ENCODE peak calls at places on chromosomes 7 and 10, in six cellular contexts. B is left lung; X is suprapubic skin; F is naive thymus-derived CD4-positive, alpha-beta T cell; H is lower lobe of right lung; J is HCT116. U is an unnamed sample. For H3K27me3, H3K4me1 and H3K36me3, the result is how much of the 10 kb centered on the place peaks cover.

GRCh38 chr10:99533496-99534455 is 1.0 kb downstream of the NKX2-3 start:
- DNase-seq in H (no peak), J (no peak), B (no peak), X (no peak), F (no peak), U (no peak)

GRCh38 chr10:110059965-110060364 is 52.2 kb downstream of the ADD3 start:
- DNase-seq in J (no peak), F (no peak), X (no peak), H (no peak), B (no peak), U (no peak)

GRCh38 chr7:84237533-84238173 is 43.1 kb upstream of the SEMA3A start:
- DNase-seq in B (no peak), F (no peak), X (no peak), H (no peak), J (peak), U (no peak)

GRCh38 chr7:155951554-155952158 is 139.4 kb upstream of the SHH start:
- DNase-seq in H (no peak), J (peak), X (no peak), B (no peak), F (no peak), U (no peak)

GRCh38 chr10:97407211-97407951 is 6.2 kb upstream of the RRP12 start:
- DNase-seq in B (no peak), X (no peak), H (peak), J (peak), F (peak), U (no peak)

GRCh38 chr7:867001-867405 is 9.4 kb upstream of the GET4 start:
- DNase-seq in H (no peak), F (no peak), X (no peak), J (no peak), B (no peak), U (peak)

GRCh38 chr10:130000918-130001317 is 36.8 kb upstream of the EBF3 start:
- DNase-seq in F (no peak), X (peak), J (no peak), H (no peak), B (no peak), U (no peak)

GRCh38 chr10:100362570-100363496 is 15.8 kb downstream of the SCD start:
- DNase-seq in X (no peak), H (no peak), B (no peak), J (no peak), F (no peak), U (no peak)

GRCh38 chr7:74027683-74028320 is at the start of gene ELN:
- DNase-seq in H (peak), J (no peak), F (no peak), X (peak), B (peak), U (peak)

GRCh38 chr10:128684215-128684614 is 558.0 kb upstream of the MKI67 start:
- DNase-seq in J (no peak), X (no peak), H (no peak), B (no peak), F (no peak), U (no peak)

GRCh38 chr10:4241724-4242345 is 456.8 kb upstream of the KLF6 start:
- DNase-seq in J (no peak), H (no peak), X (no peak), F (no peak), B (no peak), U (no peak)

GRCh38 chr7:1046722-1047679 is 2.7 kb downstream of the GPR146 start:
- DNase-seq in F (no peak), B (no peak), X (no peak), J (no peak), H (peak), U (no peak)

GRCh38 chr10:118958984-118959916 is 70.3 kb upstream of the NANOS1 start:
- DNase-seq in J (no peak), H (peak), B (peak), F (no peak), X (peak), U (peak)

GRCh38 chr7:113561446-113561845 is 357.4 kb downstream of the PPP1R3A start:
- DNase-seq in F (no peak), B (no peak), H (no peak), J (no peak), X (no peak), U (no peak)

GRCh38 chr10:63628526-63629362 is 107.5 kb downstream of the REEP3 start:
- DNase-seq in X (no peak), F (no peak), J (peak), H (peak), B (peak), U (peak)

GRCh38 chr7:18866359-18867036 is 250.9 kb downstream of the TWIST1 start:
- DNase-seq in J (peak), B (peak), X (peak), H (no peak), F (peak), U (no peak)

GRCh38 chr10:52314007-52314821 is at the start of gene DKK1:
- DNase-seq in J (peak), H (peak), F (peak), B (peak), X (peak), U (peak)

GRCh38 chr7:55191926-55192692 is 173.0 kb upstream of the LANCL2 start:
- DNase-seq in B (no peak), H (no peak), X (no peak), J (no peak), F (peak), U (no peak)

GRCh38 chr7:84847790-84848189 is 339.1 kb downstream of the SEMA3D start:
- DNase-seq in F (no peak), J (no peak), H (no peak), X (no peak), B (no peak), U (no peak)

GRCh38 chr10:114755537-114755936 is 66.0 kb upstream of the FHIP2A start:
- DNase-seq in B (no peak), J (no peak), X (no peak), H (no peak), F (no peak), U (no peak)

GRCh38 chr10:101774589-101775272 is 1.2 kb downstream of the FGF8 start:
- DNase-seq in B (no peak), X (peak), J (no peak), H (no peak), F (no peak), U (no peak)

GRCh38 chr10:101771380-101771779 is 4.5 kb downstream of the FGF8 start:
- DNase-seq in B (no peak), J (no peak), F (no peak), X (peak), H (no peak), U (no peak)

GRCh38 chr10:101773923-101774588 is 1.9 kb downstream of the FGF8 start:
- DNase-seq in X (peak), F (no peak), J (no peak), H (no peak), B (no peak), U (no peak)

GRCh38 chr10:101772017-101772894 is 3.7 kb downstream of the FGF8 start:
- DNase-seq in X (peak), J (no peak), F (no peak), H (no peak), B (no peak), U (no peak)

DNA sequence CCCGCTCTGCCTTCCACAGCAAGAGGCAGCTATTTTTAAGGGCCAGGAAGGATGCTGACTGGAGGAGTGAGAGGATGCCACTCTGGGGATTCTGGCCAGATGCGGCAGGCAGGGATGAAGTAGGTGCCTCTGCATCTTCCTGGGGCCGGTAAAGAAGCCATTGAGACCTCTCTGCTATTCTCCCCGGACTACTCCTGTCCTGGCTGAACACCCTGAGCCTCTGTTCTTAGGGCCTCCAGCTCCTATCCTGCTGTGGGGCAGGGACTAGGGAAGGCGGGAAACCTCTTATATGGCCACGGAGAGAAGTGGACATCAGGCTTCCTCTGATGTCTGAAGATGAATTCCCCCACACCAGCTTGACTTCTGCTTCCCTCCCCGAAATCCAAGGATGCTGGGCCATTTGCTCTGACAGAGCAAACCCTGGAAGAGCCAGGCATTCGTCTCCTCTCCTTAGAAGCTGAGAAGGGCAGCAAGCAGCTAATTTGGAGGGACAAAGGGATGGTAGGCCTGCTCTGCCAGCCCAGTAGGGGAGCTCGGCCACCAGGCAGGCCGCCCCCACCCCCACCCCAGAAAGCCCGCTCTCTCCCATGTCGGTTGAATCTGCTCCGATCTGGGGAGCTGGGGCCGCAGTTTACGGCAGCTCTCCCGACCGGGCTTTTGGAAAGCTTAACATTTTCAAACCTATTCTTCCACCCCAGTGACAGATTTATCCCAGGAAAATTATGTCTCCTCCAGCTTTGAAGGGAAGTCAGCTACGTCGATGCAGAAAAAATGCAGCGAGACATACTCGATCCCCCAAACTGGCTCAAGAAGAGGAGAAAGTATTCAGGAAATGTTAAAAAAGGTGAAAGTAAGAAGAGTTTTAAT is 2.8 kb downstream of the FGF8 start:
- DNase-seq in B (no peak), H (no peak), X (peak), F (no peak), J (no peak), U (no peak)
- H3K27me3 ChIP-seq in B (half or more), H (half or more), X (half or more), F (under half), J (under half), U (under half)

GRCh38 chr7:71784180-71784579 is 628.0 kb downstream of the CALN1 start:
- DNase-seq in B (no peak), X (no peak), F (no peak), H (no peak), J (no peak), U (no peak)

GRCh38 chr7:71785216-71785615 is 626.9 kb downstream of the CALN1 start:
- DNase-seq in H (no peak), F (no peak), B (no peak), X (no peak), J (no peak), U (no peak)

GRCh38 chr7:71780282-71780681 is 631.9 kb downstream of the CALN1 start:
- DNase-seq in B (no peak), J (no peak), H (no peak), X (no peak), F (no peak), U (no peak)

GRCh38 chr7:71784781-71785180 is 627.4 kb downstream of the CALN1 start:
- DNase-seq in J (no peak), X (no peak), H (no peak), B (no peak), F (no peak), U (no peak)

DNA sequence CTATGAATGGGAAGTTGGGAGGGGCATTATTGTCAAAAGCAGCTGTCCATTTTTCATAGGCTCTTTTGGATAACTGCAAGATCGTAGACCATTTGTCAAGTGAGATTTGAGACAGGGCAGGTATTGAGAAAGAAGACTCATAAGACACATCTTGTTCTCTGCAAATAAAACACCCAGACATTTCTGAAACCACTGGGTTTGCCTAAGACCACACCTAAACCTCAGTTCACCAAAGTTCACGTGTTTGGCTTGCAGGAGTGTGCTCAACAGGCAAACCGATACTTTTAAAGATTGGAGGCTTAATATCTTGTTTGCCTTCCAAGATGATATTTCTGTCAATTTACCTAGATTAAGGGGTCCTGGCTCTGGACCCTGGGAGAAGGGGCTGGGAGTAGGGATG is 628.4 kb downstream of the CALN1 start:
- DNase-seq in X (no peak), J (no peak), F (no peak), B (no peak), H (no peak), U (no peak)
- H3K4me1 ChIP-seq in X (under half), J (under half), F (under half), B (under half), H (under half), U (under half)

DNA sequence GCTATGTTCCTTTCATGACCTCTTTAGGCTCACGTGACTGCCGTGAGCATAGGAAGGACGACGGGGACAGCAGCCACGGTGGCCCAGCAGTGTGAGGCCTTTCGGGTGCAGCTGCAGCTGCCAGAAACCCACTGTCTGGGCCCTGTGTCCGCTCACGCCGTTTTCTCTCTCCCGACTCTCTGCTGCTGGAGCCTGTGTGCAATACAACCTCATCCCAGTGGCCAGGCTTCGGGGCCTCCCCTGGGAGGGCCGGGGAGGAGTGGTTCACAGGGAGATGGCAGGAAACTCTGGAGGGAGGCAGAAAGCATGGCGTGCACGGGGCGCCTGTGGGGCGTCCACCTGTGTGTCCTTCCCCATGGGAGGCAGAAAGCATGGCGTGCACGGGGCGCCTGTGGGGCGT is 38.6 kb downstream of the PFKP start:
- DNase-seq in H (no peak), J (no peak), F (no peak), X (no peak), B (peak), U (peak)
- H3K36me3 ChIP-seq in H (under half), J (half or more), F (under half), X (half or more), B (under half), U (under half)

DNA sequence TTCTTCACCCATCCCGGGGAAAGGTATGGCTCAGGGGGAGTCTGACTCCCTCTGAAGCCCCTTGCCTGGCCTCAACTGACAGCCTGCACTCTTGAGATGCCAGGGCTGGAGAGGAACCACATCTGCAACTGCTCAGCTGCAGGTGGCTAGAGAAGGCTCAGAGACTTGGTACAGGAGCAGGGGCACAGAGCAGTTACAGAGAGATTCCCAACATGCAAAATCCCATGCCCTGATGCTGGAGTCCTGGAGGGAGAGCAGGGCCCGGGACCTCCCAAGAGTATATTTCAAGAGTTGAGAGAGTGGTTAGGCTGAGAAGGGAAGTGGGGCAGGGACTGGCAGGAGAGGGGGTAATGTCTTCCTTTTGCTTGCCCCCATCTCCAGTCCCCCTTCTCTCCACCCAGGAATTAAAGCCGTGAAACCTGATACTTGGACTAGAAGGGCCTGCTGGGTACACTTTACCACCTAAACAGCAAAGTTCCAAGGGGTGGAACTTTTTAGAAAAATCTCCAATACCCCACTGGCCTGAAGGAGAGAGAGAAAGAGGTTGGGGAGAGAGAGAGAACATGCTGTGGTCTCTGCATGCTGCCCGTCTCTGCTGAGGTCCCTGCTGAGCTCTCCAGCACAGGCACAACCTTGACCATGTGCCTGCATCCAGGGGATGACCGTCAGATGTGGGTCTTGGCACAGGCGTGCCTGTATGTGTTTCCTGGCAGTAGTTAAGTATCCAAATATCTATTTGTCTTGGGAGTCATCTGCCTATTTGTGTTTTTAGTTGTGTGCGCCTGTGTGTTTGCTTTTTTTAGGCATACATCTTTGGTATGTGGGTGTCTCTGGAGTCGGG is 2.1 kb upstream of the UNC5B start:
- DNase-seq in B (no peak), J (no peak), H (no peak), X (peak), F (no peak), U (no peak)
- H3K27me3 ChIP-seq in B (under half), J (under half), H (under half), X (under half), F (under half), U (under half)

GRCh38 chr7:30843741-30844482 is 67.7 kb upstream of the AQP1 start:
- DNase-seq in X (peak), J (no peak), F (no peak), B (no peak), H (no peak), U (peak)
- H3K4me1 ChIP-seq in X (under half), J (under half), F (under half), B (under half), H (half or more), U (under half)

DNA sequence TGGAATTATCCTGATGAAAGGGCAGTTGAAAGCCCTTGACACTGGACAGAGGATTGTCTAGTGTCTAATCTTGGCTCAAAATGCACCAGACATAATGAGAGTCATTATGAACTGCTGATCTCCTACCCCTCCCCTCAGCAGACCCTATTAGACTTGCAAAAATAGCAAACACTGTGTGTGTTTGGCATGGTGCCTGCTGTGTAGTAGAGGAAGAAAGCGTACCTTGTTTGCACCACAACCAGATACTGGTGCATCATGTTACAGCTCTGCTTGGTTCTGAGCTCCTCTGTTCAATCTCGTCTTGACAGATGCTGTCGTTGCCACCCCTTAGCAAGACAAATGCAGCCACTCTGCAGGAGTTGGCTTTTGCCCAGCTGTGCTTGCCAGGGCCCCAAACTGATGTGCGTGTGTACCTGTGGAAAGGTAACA is 336.2 kb downstream of the AUTS2 start:
- DNase-seq in H (no peak), F (no peak), J (no peak), B (no peak), X (no peak), U (no peak)
- H3K36me3 ChIP-seq in H (under half), F (under half), J (under half), B (under half), X (under half), U (under half)

GRCh38 chr10:123841115-123841514 is 50.5 kb downstream of the CPXM2 start:
- DNase-seq in B (no peak), X (no peak), F (no peak), H (no peak), J (no peak), U (no peak)
- H3K27me3 ChIP-seq in B (under half), X (under half), F (under half), H (under half), J (half or more), U (under half)

GRCh38 chr10:29270883-29271282 is 18.0 kb upstream of the LYZL1 start:
- DNase-seq in H (no peak), B (no peak), X (no peak), J (no peak), F (no peak), U (no peak)

GRCh38 chr10:29276251-29276850 is 12.5 kb upstream of the LYZL1 start:
- DNase-seq in X (no peak), H (no peak), B (no peak), F (no peak), J (no peak), U (no peak)

GRCh38 chr10:29277296-29277695 is 11.6 kb upstream of the LYZL1 start:
- DNase-seq in B (no peak), H (no peak), J (no peak), F (no peak), X (no peak), U (no peak)

GRCh38 chr10:29271877-29272276 is 17.0 kb upstream of the LYZL1 start:
- DNase-seq in J (no peak), B (no peak), X (no peak), H (no peak), F (no peak), U (no peak)

DNA sequence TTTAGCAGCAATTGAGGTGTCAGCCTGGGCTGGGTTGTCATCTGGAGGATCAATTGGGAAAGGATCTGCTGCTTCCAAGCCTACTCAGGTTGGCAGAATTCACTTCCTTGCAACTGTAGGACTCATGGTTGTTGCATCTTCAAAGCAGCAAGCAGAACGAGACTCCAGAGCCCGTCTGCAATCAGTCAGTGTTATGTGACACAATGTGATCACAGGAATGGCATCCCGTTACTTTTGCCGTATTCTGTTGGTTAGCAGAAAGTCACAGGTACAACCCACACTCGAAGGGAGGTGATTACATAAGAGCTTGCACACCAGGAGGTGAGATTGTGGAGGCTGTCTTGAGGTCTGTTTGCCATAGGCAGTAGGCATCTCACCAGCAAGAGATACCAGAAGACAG is 15.4 kb upstream of the LYZL1 start:
- DNase-seq in F (no peak), B (no peak), J (no peak), X (no peak), H (no peak), U (no peak)
- H3K4me1 ChIP-seq in F (under half), B (under half), J (under half), X (under half), H (under half), U (under half)

DNA sequence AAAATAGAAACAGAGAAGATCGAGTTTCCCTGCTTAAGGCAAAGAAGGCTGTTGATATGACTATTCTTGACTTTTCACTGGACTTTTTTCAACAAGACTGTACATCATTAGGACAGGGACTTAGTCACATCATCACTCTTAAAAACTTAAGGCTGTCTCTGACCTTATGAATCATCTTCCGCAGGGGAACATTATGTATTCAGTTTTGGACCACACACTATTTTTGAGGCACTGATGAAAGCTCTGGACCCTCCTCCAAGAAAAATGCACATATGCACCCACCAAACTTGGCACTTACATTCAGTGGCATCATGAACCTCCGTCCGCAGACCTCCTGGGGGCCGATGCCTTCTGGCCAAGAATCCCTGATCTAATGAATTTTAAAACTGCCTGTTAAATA is 96.4 kb downstream of the CALD1 start:
- DNase-seq in F (no peak), J (no peak), H (no peak), B (no peak), X (no peak), U (no peak)
- H3K36me3 ChIP-seq in F (under half), J (under half), H (under half), B (under half), X (under half), U (under half)

GRCh38 chr10:43867667-43868361 is 219.1 kb upstream of the ZNF32 start:
- DNase-seq in H (no peak), F (no peak), X (no peak), B (no peak), J (no peak), U (no peak)
- H3K27me3 ChIP-seq in H (under half), F (under half), X (under half), B (under half), J (under half), U (under half)

U was measured in aorta.